ENCODE peak calls at places on chromosomes 2 and 18, in seven cellular contexts. N, Y, P, M, Z, J and F are unnamed samples.

GRCh38 chr18:10376735-10377134 is 77.7 kb upstream of the APCDD1 start:
- DNase-seq in Z (no peak), M (no peak), J (no peak), Y (no peak), P (peak), N (no peak), F (no peak)

GRCh38 chr2:221571391-221572179 is 519 bp downstream of the EPHA4 start:
- DNase-seq in J (peak), M (peak), P (peak), N (no peak), Y (no peak), Z (peak), F (no peak)

GRCh38 chr18:76557026-76557575 is 62.1 kb upstream of the ZNF516 start:
- DNase-seq in Z (no peak), M (no peak), P (no peak), Y (no peak), N (no peak), J (no peak), F (no peak)

GRCh38 chr2:16487686-16488085 is 177.9 kb downstream of the CYRIA start:
- DNase-seq in Y (no peak), J (peak), Z (peak), M (no peak), P (no peak), N (no peak), F (no peak)

GRCh38 chr18:9304388-9305070 is 30.0 kb upstream of the TWSG1 start:
- DNase-seq in P (no peak), N (no peak), Y (no peak), Z (no peak), M (no peak), J (no peak), F (no peak)

GRCh38 chr2:71240794-71241193 is 13.9 kb upstream of the PAIP2B start:
- DNase-seq in Z (no peak), M (no peak), Y (no peak), P (no peak), N (no peak), J (no peak), F (no peak)

GRCh38 chr2:108330971-108331370 is 42.3 kb downstream of the SULT1C2 start:
- DNase-seq in N (no peak), M (no peak), Z (no peak), J (no peak), P (no peak), Y (no peak), F (no peak)

GRCh38 chr2:134900151-134900550 is 18.5 kb upstream of the CCNT2 start:
- DNase-seq in P (no peak), N (no peak), M (no peak), Y (no peak), J (no peak), Z (no peak), F (no peak)

GRCh38 chr2:29322011-29322410 is 206.8 kb downstream of the CLIP4 start:
- DNase-seq in P (no peak), N (no peak), M (no peak), Y (no peak), J (no peak), Z (no peak), F (no peak)

GRCh38 chr2:95362486-95362885 is 40.0 kb upstream of the FAHD2A start:
- DNase-seq in P (no peak), M (peak), N (no peak), Y (no peak), J (peak), Z (no peak), F (no peak)

GRCh38 chr2:11663427-11663826 is 6.6 kb downstream of the NTSR2 start:
- DNase-seq in Y (no peak), P (no peak), M (no peak), N (no peak), J (no peak), Z (no peak), F (no peak)

GRCh38 chr2:226905718-226906438 is 70.0 kb downstream of the RHBDD1 start:
- DNase-seq in M (no peak), P (no peak), N (no peak), Y (no peak), Z (no peak), J (no peak), F (no peak)

GRCh38 chr2:64019975-64020281 is 700 bp upstream of the VPS54 start:
- DNase-seq in P (no peak), Z (no peak), M (no peak), J (no peak), Y (no peak), N (no peak), F (no peak)

GRCh38 chr2:75238670-75239330 is 39.5 kb upstream of the TACR1 start:
- DNase-seq in P (no peak), M (no peak), N (peak), J (no peak), Z (no peak), Y (no peak), F (peak)

GRCh38 chr18:66949419-66949818 is 345.5 kb upstream of the CDH19 start:
- DNase-seq in M (peak), Z (no peak), J (no peak), P (no peak), Y (no peak), N (no peak), F (no peak)

DNA sequence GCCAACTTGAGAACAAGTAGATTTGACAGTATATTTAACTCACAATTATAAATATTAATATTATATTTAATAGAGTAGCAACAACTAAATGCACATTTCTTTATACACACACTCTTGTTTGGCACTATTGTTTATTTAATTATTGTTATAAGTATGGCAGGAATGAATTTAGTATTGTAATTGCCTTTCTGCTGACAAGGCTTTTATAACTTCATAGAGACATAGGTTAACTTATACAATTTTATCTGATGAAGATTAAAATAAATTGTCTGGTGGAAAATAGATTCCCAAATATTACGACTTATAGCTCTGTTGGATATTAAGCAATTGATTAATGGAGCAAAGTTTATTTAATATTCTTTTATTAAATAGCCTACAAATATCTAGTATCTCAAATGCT is 347.9 kb upstream of the CDH19 start:
- DNase-seq in M (no peak), P (no peak), Y (no peak), J (no peak), N (no peak), Z (no peak), F (no peak)
- H3K27ac ChIP-seq in M (no peak), P (no peak), Y (no peak), J (no peak), N (no peak), Z (no peak), F (no peak)

GRCh38 chr18:54774423-54774822 is 53.9 kb upstream of the RAB27B start:
- DNase-seq in P (no peak), N (no peak), J (no peak), Y (no peak), M (no peak), Z (no peak), F (no peak)

GRCh38 chr18:54769526-54770464 is 58.5 kb upstream of the RAB27B start:
- DNase-seq in M (no peak), P (no peak), Z (no peak), J (no peak), Y (no peak), N (no peak), F (no peak)

GRCh38 chr18:54774971-54775665 is 53.2 kb upstream of the RAB27B start:
- DNase-seq in M (no peak), Y (no peak), P (no peak), Z (no peak), J (no peak), N (no peak), F (no peak)

GRCh38 chr18:54775686-54776085 is 52.6 kb upstream of the RAB27B start:
- DNase-seq in N (no peak), Z (no peak), J (no peak), M (no peak), P (no peak), Y (no peak), F (peak)

GRCh38 chr18:54772081-54772480 is 56.2 kb upstream of the RAB27B start:
- DNase-seq in P (no peak), J (no peak), Z (no peak), N (no peak), M (no peak), Y (no peak), F (no peak)
- H3K27ac ChIP-seq in P (no peak), J (no peak), Z (no peak), N (no peak), M (no peak), Y (no peak), F (no peak)

GRCh38 chr2:231411237-231411636 is 15.7 kb downstream of the B3GNT7 start:
- DNase-seq in P (no peak), Z (no peak), M (peak), J (no peak), N (no peak), Y (no peak), F (no peak)
- H3K27ac ChIP-seq in P (no peak), Z (no peak), M (no peak), J (no peak), N (no peak), Y (no peak), F (peak)

GRCh38 chr2:48448274-48449061 is 81.5 kb upstream of the STON1 start:
- DNase-seq in M (no peak), Y (no peak), J (no peak), P (no peak), Z (peak), N (no peak), F (peak)

GRCh38 chr2:48445091-48445725 is 84.7 kb upstream of the STON1 start:
- DNase-seq in Y (no peak), P (no peak), J (no peak), N (no peak), M (no peak), Z (no peak), F (no peak)

GRCh38 chr2:48440103-48440390 is 89.9 kb upstream of the STON1 start:
- DNase-seq in Y (no peak), P (no peak), N (no peak), M (no peak), J (no peak), Z (no peak), F (no peak)

GRCh38 chr2:48442610-48443360 is 87.2 kb upstream of the STON1 start:
- DNase-seq in M (no peak), J (no peak), Z (no peak), P (no peak), Y (no peak), N (no peak), F (no peak)

GRCh38 chr2:48444404-48444803 is 85.5 kb upstream of the STON1 start:
- DNase-seq in P (no peak), Y (no peak), Z (no peak), J (no peak), N (no peak), M (no peak), F (no peak)
- H3K27ac ChIP-seq in P (no peak), Y (no peak), Z (no peak), J (no peak), N (no peak), M (no peak), F (no peak)